ENCODE peak calls at places on chromosome 3, in six cellular contexts. B is mesendoderm, I is NT2/D1, G is AG04450, R is adrenal gland, N is foreskin fibroblast. Q is an unnamed sample.

GRCh38 chr3:143327388-143327787 is 207.8 kb downstream of the CHST2 start:
- DNase-seq in I (no peak), R (no peak), G (no peak), N (no peak), B (peak; percentile 49), Q (no peak)

GRCh38 chr3:71444861-71445259 is 138.7 kb downstream of the FOXP1 start:
- DNase-seq in B (no peak), R (no peak), N (no peak), G (no peak), I (no peak), Q (no peak)

GRCh38 chr3:85159376-85159775 is 200.6 kb downstream of the CADM2 start:
- DNase-seq in G (no peak), N (no peak), R (no peak), I (no peak), B (no peak), Q (no peak)

GRCh38 chr3:18409266-18409665 is 15.9 kb downstream of the SATB1 start:
- DNase-seq in N (no peak), B (no peak), R (no peak), G (no peak), I (no peak), Q (no peak)

GRCh38 chr3:25831578-25831977 is 41.7 kb downstream of the OXSM start:
- DNase-seq in G (no peak), R (no peak), B (peak; percentile 52), I (no peak), N (peak; percentile 26), Q (no peak)

GRCh38 chr3:72317491-72317890 is 530.8 kb downstream of the SHQ1 start:
- DNase-seq in G (no peak), I (no peak), N (no peak), B (no peak), R (no peak), Q (no peak)

GRCh38 chr3:50365080-50365841 is 5.9 kb upstream of the TMEM115 start:
- DNase-seq in R (peak; percentile 85), G (peak; percentile 20), B (peak; percentile 93), I (peak; percentile 68), N (peak; percentile 48), Q (no peak)

GRCh38 chr3:41933154-41933676 is 28.7 kb downstream of the ULK4 start:
- DNase-seq in R (no peak), G (peak; percentile 62), N (peak; percentile 64), I (no peak), B (no peak), Q (peak; percentile 51)

GRCh38 chr3:5078151-5078550 is 43.9 kb upstream of the ARL8B start:
- DNase-seq in R (no peak), G (peak; percentile 20), N (no peak), B (no peak), I (no peak), Q (peak; percentile 17)

GRCh38 chr3:28973621-28974020 is 307.2 kb upstream of the RBMS3 start:
- DNase-seq in B (no peak), N (peak; percentile 62), R (no peak), I (no peak), G (no peak), Q (peak; percentile 15)

GRCh38 chr3:179149239-179149887 is 1.2 kb downstream of the PIK3CA start:
- DNase-seq in I (no peak), N (peak; percentile 19), G (no peak), R (peak; percentile 30), B (no peak), Q (no peak)

GRCh38 chr3:52185837-52186236 is 12.1 kb upstream of the ALAS1 start:
- DNase-seq in N (no peak), R (no peak), G (no peak), B (no peak), I (no peak), Q (no peak)

GRCh38 chr3:101836907-101837598 is 12.3 kb upstream of the NFKBIZ start:
- DNase-seq in N (peak; percentile 57), B (no peak), I (no peak), G (no peak), R (no peak), Q (peak; percentile 66)

GRCh38 chr3:188362405-188362831 is 208.5 kb downstream of the LPP start:
- DNase-seq in I (no peak), B (peak; percentile 27), N (peak; percentile 79), R (peak; percentile 39), G (no peak), Q (peak; percentile 46)

GRCh38 chr3:124075758-124076157 is 83.8 kb upstream of the ROPN1 start:
- DNase-seq in B (no peak), R (peak; percentile 90), G (no peak), I (no peak), N (no peak), Q (no peak)

GRCh38 chr3:29693863-29694262 is 413.0 kb downstream of the RBMS3 start:
- DNase-seq in G (peak; percentile 71), N (peak; percentile 85), B (peak; percentile 97), R (no peak), I (peak; percentile 47), Q (peak; percentile 90)

GRCh38 chr3:69410301-69410700 is 24.4 kb upstream of the FRMD4B start:
- DNase-seq in G (no peak), N (no peak), I (peak; percentile 33), R (peak; percentile 81), B (peak; percentile 66), Q (no peak)

GRCh38 chr3:30232142-30232541 is 374.3 kb upstream of the TGFBR2 start:
- DNase-seq in B (no peak), I (no peak), R (no peak), G (no peak), N (peak; percentile 87), Q (peak; percentile 39)

GRCh38 chr3:67526246-67526645 is 128.2 kb downstream of the SUCLG2 start:
- DNase-seq in N (peak; percentile 86), G (peak; percentile 80), R (no peak), B (no peak), I (no peak), Q (peak; percentile 84)

GRCh38 chr3:121989943-121990342 is 32.1 kb downstream of the ILDR1 start:
- DNase-seq in N (no peak), R (no peak), G (no peak), B (peak; percentile 76), I (no peak), Q (no peak)

GRCh38 chr3:32460031-32460749 is 42.5 kb downstream of the CMTM6 start:
- DNase-seq in G (no peak), R (no peak), N (no peak), B (peak; percentile 97), I (peak; percentile 92), Q (no peak)

GRCh38 chr3:138861755-138862333 is 27.1 kb upstream of the PIK3CB start:
- DNase-seq in N (peak; percentile 68), G (no peak), B (peak; percentile 78), I (peak; percentile 90), R (no peak), Q (peak; percentile 56)

GRCh38 chr3:43790476-43790875 is 99.7 kb downstream of the ABHD5 start:
- DNase-seq in R (no peak), G (no peak), N (no peak), I (no peak), B (no peak), Q (no peak)

GRCh38 chr3:27844052-27844675 is 122.0 kb upstream of the EOMES start:
- DNase-seq in N (no peak), R (no peak), B (no peak), G (no peak), I (no peak), Q (no peak)

GRCh38 chr3:18841422-18842343 is 306.6 kb upstream of the KCNH8 start:
- DNase-seq in R (no peak), I (no peak), B (no peak), N (no peak), G (no peak), Q (peak; percentile 1)

GRCh38 chr3:146334151-146334550 is 83.2 kb upstream of the PLSCR4 start:
- DNase-seq in B (no peak), I (no peak), G (no peak), N (peak; percentile 23), R (peak; percentile 27), Q (no peak)

DNA sequence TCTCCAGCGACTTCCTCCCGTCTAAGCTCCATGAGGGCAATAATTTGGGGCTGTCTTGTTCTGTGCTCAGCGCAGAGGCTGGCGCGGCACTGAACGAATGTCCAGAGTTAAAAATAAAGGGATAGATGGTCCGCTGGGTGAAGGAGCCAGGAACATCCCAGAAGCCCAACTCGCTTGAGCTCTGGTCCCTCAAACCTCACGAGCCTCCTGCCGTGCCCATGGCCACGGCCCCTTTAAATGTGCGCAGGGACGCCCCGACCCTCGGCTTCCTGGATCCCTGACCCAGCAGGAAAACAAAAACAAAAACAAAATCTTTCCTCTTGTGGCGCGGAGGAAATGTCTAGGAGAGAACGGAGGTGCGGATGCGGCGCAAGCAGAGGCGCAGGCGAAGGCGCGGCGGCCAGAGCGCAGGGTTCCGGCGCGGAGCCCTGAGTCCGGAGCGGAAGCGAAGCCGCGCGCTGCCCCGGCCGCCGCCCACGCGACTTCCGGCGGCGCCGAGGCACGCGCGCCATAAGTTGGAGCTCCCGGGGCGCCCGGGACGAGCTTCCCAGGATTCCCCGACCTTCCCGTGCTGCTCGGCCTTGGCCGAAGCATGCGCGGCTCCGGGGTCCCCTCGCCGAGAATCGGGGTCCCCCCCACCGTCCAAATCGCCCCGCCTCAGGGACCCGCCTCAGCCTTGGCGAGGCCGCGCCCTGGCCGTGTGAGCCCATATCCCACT is 52.9 kb upstream of the WNT7A start:
- DNase-seq in B (no peak), R (no peak), N (no peak), G (no peak), I (no peak), Q (no peak)
- H3K4me3 ChIP-seq in B (no peak overlapping the region), R (no peak overlapping the region), N (peak overlapping the region; percentile 36), G (no peak overlapping the region), I (peak overlapping the region; percentile 33), Q (peak overlapping the region; percentile 25)

GRCh38 chr3:177179281-177180067 is 17.8 kb downstream of the TBL1XR1 start:
- DNase-seq in R (no peak), I (no peak), B (no peak), N (no peak), G (no peak), Q (no peak)
- H3K4me3 ChIP-seq in R (no peak overlapping the region), I (no peak overlapping the region), B (no peak overlapping the region), N (no peak overlapping the region), G (no peak overlapping the region), Q (no peak overlapping the region)

GRCh38 chr3:156593814-156594213 is 38.9 kb upstream of the SSR3 start:
- DNase-seq in R (no peak), B (no peak), N (no peak), G (no peak), I (no peak), Q (no peak)

GRCh38 chr3:156598413-156598812 is 43.5 kb upstream of the SSR3 start:
- DNase-seq in G (no peak), N (no peak), R (no peak), I (no peak), B (no peak), Q (no peak)

GRCh38 chr3:156599475-156599874 is 44.6 kb upstream of the SSR3 start:
- DNase-seq in G (no peak), N (no peak), B (peak; percentile 54), I (no peak), R (no peak), Q (no peak)

GRCh38 chr3:156599061-156599460 is 44.1 kb upstream of the SSR3 start:
- DNase-seq in N (no peak), R (no peak), I (no peak), G (no peak), B (no peak), Q (no peak)

GRCh38 chr3:156594229-156594683 is 39.3 kb upstream of the SSR3 start:
- DNase-seq in R (no peak), I (no peak), N (no peak), G (no peak), B (no peak), Q (no peak)
- H3K4me3 ChIP-seq in R (no peak overlapping the region), I (no peak overlapping the region), N (peak overlapping the region; percentile 36), G (no peak overlapping the region), B (no peak overlapping the region), Q (no peak overlapping the region)

DNA sequence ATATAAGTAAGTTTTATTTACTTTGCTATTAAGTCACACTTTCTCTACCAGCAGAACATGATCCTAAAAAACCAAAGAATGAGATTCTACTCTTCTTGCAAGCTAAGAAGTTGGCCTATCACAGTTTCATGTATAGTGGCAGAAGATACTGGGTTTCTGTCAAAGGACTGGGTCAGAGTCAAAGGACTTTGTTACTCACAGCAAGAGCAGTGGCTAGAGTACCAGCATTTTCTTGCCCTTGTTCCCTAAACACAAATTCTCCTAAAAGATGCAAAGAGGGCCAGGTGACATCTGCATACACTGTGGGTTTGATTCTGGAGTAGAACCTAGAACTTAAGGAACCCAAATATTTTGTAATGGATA is 105.2 kb downstream of the CBLB start:
- DNase-seq in N (no peak), I (no peak), G (no peak), R (no peak), B (no peak), Q (no peak)
- H3K4me3 ChIP-seq in N (no peak overlapping the region), I (no peak overlapping the region), G (no peak overlapping the region), R (no peak overlapping the region), B (no peak overlapping the region), Q (no peak overlapping the region)

Q was measured in skeletal muscle cell.